ENCODE peak calls at places on chromosomes 13 and 19, in four cellular contexts. L, G, A and F are unnamed samples.

GRCh38 chr13:27043013-27043412 is 128.6 kb downstream of the USP12 start:
- DNase-seq in L (peak), G (peak), A (peak), F (peak)

GRCh38 chr13:51035469-51035868 is 75.6 kb downstream of the C13orf42 start:
- DNase-seq in L (no peak), G (no peak), A (no peak), F (no peak)

GRCh38 chr13:68428292-68428691 is 1198.2 kb upstream of the PCDH9 start:
- DNase-seq in L (peak), G (no peak), A (no peak), F (no peak)

GRCh38 chr19:8209965-8210659 is 942 bp downstream of the CERS4 start:
- DNase-seq in L (no peak), G (no peak), A (no peak), F (no peak)

GRCh38 chr13:63864171-63864902 is 2448.7 kb upstream of the PCDH20 start:
- DNase-seq in L (peak), G (no peak), A (no peak), F (no peak)

GRCh38 chr13:31769581-31769980 is 30.3 kb downstream of the RXFP2 start:
- DNase-seq in L (no peak), G (no peak), A (no peak), F (no peak)

GRCh38 chr13:60577761-60578160 is 180.7 kb downstream of the TDRD3 start:
- DNase-seq in L (no peak), G (no peak), A (no peak), F (no peak)

GRCh38 chr13:79228972-79229371 is 177.1 kb downstream of the RBM26 start:
- DNase-seq in L (no peak), G (no peak), A (no peak), F (peak)

GRCh38 chr19:12939908-12940533 is 1.6 kb downstream of the CALR start:
- DNase-seq in L (no peak), G (no peak), A (no peak), F (no peak)

GRCh38 chr19:12665646-12666304 is 767 bp downstream of the MAN2B1 start:
- DNase-seq in L (no peak), G (no peak), A (no peak), F (no peak)

GRCh38 chr13:112774448-112774792 is 84.6 kb downstream of the ATP11A start:
- DNase-seq in L (no peak), G (no peak), A (no peak), F (no peak)

GRCh38 chr13:42660367-42660965 is 86.5 kb downstream of the TNFSF11 start:
- DNase-seq in L (no peak), G (no peak), A (no peak), F (no peak)

GRCh38 chr19:46943150-46943946 is 76.3 kb upstream of the NPAS1 start:
- DNase-seq in L (no peak), G (no peak), A (no peak), F (no peak)

GRCh38 chr13:22073718-22074117 is 402.8 kb downstream of the FGF9 start:
- DNase-seq in L (no peak), G (no peak), A (no peak), F (no peak)

GRCh38 chr19:610801-611505 is 21.3 kb downstream of the HCN2 start:
- DNase-seq in L (peak), G (no peak), A (peak), F (no peak)

GRCh38 chr19:10424011-10424637 is 3.8 kb downstream of the PDE4A start:
- DNase-seq in L (no peak), G (peak), A (peak), F (peak)

GRCh38 chr13:27132538-27132937 is 39.1 kb downstream of the USP12 start:
- DNase-seq in L (no peak), G (no peak), A (no peak), F (no peak)

GRCh38 chr13:46168341-46168740 is 13.6 kb downstream of the LCP1 start:
- DNase-seq in L (peak), G (no peak), A (peak), F (no peak)

GRCh38 chr13:101654916-101655315 is 202.4 kb downstream of the ITGBL1 start:
- DNase-seq in L (no peak), G (no peak), A (no peak), F (no peak)

GRCh38 chr13:102589291-102589822 is 7.4 kb upstream of the TPP2 start:
- DNase-seq in L (no peak), G (no peak), A (no peak), F (no peak)

GRCh38 chr19:13986348-13986904 is 19.7 kb downstream of the RFX1 start:
- DNase-seq in L (no peak), G (peak), A (no peak), F (peak)

GRCh38 chr19:30752201-30752600 is 380.0 kb downstream of the ZNF536 start:
- DNase-seq in L (no peak), G (peak), A (peak), F (no peak)

DNA sequence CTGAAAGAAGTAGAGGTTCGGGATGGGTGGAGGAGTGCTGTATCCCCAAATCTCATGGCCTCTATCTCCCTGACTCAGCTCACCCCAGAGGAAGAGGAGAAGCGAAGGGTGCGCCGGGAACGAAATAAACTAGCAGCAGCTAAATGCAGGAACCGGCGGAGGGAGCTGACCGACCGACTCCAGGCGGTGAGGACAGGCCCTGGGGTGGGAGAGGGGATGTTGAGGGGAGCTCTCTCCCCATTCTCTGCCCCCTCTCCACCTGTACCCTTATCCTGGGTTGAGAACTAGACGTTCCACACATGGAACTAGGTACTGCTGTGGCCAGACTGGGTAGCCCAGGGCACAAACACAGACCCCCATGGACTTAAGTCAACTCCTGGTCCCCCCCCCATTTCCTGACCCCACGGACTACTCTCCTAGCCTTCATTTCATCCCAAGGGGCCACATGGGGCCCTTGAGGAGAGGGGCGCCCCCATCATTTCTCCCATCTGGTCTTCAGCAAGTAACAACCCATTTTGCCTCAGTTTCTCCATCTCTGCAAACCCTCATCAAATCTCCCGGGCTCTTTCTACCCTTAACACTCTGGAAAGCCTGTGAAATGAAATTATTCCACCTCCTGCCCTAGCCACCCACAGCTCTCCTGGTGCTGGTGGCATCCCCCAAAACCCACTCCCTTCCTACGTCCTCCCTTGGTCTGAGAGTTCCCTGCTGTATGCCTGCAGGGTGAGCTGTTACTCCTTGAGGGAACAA is 3.5 kb downstream of the FOSB start:
- DNase-seq in L (no peak), G (no peak), A (no peak), F (no peak)
- H3K4me3 ChIP-seq in L (no peak), G (no peak), A (no peak), F (no peak)

DNA sequence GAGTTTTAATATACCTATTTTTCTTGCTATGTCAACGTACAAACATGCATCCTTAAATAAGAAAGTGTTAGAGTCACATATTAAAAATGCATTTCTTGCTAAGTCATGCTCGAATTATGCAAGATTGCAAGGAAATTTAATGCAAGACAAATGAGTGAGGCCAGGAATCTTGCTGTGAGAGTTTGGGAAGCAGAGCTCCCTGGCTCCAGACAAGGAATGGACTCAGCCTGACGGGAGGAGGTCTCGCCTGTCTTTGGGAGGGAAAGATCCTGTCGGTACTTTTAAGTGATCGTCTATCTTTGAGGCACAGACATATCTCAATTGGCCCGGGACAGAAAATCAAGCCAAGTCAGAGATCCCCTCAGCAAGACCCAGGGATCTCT is 39.2 kb downstream of the RFX2 start:
- DNase-seq in L (no peak), G (peak), A (peak), F (no peak)
- H3K4me3 ChIP-seq in L (no peak), G (no peak), A (no peak), F (no peak)

GRCh38 chr19:3670796-3671679 is 29.2 kb downstream of the PIP5K1C start:
- DNase-seq in L (peak), G (peak), A (peak), F (no peak)
- H3K4me3 ChIP-seq in L (no peak), G (no peak), A (peak), F (no peak)

GRCh38 chr19:48551437-48552302 is at the start of gene SULT2B1:
- DNase-seq in L (no peak), G (peak), A (no peak), F (peak)
- H3K4me3 ChIP-seq in L (no peak), G (no peak), A (no peak), F (peak)

GRCh38 chr19:5826531-5827341 is 12.8 kb downstream of the FUT6 start:
- DNase-seq in L (no peak), G (peak), A (no peak), F (peak)
- H3K4me3 ChIP-seq in L (no peak), G (no peak), A (no peak), F (peak)

DNA sequence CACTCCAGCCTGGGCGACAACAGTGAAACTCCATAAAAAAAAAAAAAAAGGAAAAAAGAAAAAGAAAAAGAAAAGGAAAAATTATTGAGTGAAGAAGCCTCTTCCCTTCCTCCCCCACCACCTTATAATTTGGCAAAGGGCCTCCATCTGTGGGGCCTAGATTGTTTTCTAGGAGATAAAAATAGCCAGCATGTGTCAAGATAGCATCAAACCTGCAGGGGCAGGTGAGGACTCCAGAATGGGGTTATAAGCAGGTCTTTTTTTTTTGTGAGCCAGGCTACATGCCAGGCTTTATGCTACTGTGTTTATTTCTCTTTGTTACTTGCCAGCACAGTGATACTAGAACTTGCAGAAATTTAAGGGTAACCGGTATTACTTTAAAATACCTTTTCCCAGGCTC is 11.7 kb upstream of the TRIM13 start:
- DNase-seq in L (no peak), G (no peak), A (no peak), F (no peak)
- H3K4me3 ChIP-seq in L (no peak), G (no peak), A (no peak), F (no peak)

DNA sequence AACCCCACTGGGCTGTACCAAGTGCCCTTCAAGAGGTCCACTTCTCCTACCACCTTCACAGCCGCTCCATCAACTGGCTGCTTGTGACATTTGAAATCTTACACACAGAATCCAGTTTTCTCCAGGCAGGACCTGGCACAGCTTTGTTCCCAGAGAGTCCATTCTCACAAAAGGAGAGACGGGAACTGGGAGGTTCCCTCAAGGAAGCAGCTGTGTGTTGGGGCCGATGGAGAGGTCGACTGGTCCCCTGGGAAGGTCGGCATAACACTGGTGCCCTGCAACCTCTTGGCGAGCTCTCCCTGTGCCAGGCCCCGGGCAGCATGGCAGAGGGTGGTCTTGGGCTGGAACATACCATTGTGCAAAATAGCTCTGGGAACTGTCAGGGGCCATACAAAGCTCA is 21.5 kb downstream of the ELL start:
- DNase-seq in L (no peak), G (no peak), A (no peak), F (no peak)
- H3K4me3 ChIP-seq in L (no peak), G (no peak), A (no peak), F (no peak)

GRCh38 chr13:111202149-111202548 is 87.0 kb downstream of the ARHGEF7 start:
- DNase-seq in L (no peak), G (no peak), A (no peak), F (no peak)

GRCh38 chr13:111201304-111201940 is 86.3 kb downstream of the ARHGEF7 start:
- DNase-seq in L (no peak), G (no peak), A (no peak), F (no peak)

GRCh38 chr13:111203742-111204386 is 88.8 kb downstream of the ARHGEF7 start:
- DNase-seq in L (no peak), G (no peak), A (no peak), F (no peak)

GRCh38 chr13:111204438-111205177 is 89.5 kb downstream of the ARHGEF7 start:
- DNase-seq in L (peak), G (peak), A (no peak), F (no peak)

DNA sequence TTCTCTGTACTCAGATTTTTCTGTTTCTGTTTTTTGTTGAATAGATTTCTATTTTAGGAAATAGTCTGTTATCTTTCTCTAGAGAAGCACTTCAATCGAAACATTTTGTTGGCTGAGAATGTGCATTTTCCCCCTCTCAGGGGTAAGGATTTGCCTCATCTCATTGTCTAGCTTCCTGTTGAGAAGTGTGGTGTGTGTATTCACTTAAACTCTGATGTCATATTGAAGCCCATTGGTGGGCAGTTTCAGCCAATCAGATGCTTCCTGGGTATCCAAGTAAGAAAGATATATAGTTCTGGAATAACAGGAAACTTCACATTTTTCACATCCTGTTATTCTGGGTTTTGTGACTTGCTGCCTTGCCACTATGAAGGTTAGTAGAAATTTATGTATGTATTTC is 87.6 kb downstream of the ARHGEF7 start:
- DNase-seq in L (peak), G (no peak), A (peak), F (no peak)
- H3K4me3 ChIP-seq in L (peak), G (no peak), A (no peak), F (no peak)